ENCODE peak calls at places on chromosomes 2 and 18, in four cellular contexts. One of them, this sample, is unnamed.

GRCh38 chr2:129884221-129884786 is 95.2 kb upstream of the RAB6C start:
- DNase-seq in GM12878: no peak
- DNase-seq in H1: no peak
- DNase-seq in HCT116: no peak
- DNase-seq in this sample: no peak

GRCh38 chr18:73980289-73980979 is 167.2 kb downstream of the FBXO15 start:
- DNase-seq in GM12878: no peak
- DNase-seq in H1: peak
- DNase-seq in HCT116: peak
- DNase-seq in this sample: peak

GRCh38 chr2:69594341-69594740 is 49.2 kb downstream of the AAK1 start:
- DNase-seq in GM12878: no peak
- DNase-seq in H1: no peak
- DNase-seq in HCT116: no peak
- DNase-seq in this sample: no peak

GRCh38 chr2:21001988-21002813 is 41.7 kb downstream of the APOB start:
- DNase-seq in GM12878: no peak
- DNase-seq in H1: no peak
- DNase-seq in HCT116: no peak
- DNase-seq in this sample: no peak

GRCh38 chr2:46299365-46300263 is 2.4 kb downstream of the EPAS1 start:
- DNase-seq in GM12878: no peak
- DNase-seq in H1: peak
- DNase-seq in HCT116: no peak
- DNase-seq in this sample: peak

GRCh38 chr18:26468931-26469340 is 79.4 kb downstream of the KCTD1 start:
- DNase-seq in GM12878: no peak
- DNase-seq in H1: peak
- DNase-seq in HCT116: no peak
- DNase-seq in this sample: no peak

GRCh38 chr2:177598321-177598922 is 205.8 kb downstream of the AGPS start:
- DNase-seq in GM12878: no peak
- DNase-seq in H1: no peak
- DNase-seq in HCT116: no peak
- DNase-seq in this sample: no peak

GRCh38 chr2:191479680-191480023 is 198.3 kb upstream of the NABP1 start:
- DNase-seq in GM12878: peak
- DNase-seq in H1: no peak
- DNase-seq in HCT116: no peak
- DNase-seq in this sample: no peak

GRCh38 chr2:23268467-23269263 is 116.3 kb upstream of the KLHL29 start:
- DNase-seq in GM12878: no peak
- DNase-seq in H1: no peak
- DNase-seq in HCT116: no peak
- DNase-seq in this sample: no peak

GRCh38 chr2:105873721-105874120 is 129.0 kb downstream of the NCK2 start:
- DNase-seq in GM12878: peak
- DNase-seq in H1: no peak
- DNase-seq in HCT116: no peak
- DNase-seq in this sample: no peak

GRCh38 chr2:231260442-231260841 is 62.0 kb downstream of the ARMC9 start:
- DNase-seq in GM12878: no peak
- DNase-seq in H1: no peak
- DNase-seq in HCT116: no peak
- DNase-seq in this sample: no peak

GRCh38 chr2:9800975-9801723 is 42.1 kb upstream of the TAF1B start:
- DNase-seq in GM12878: no peak
- DNase-seq in H1: no peak
- DNase-seq in HCT116: no peak
- DNase-seq in this sample: no peak

GRCh38 chr18:45521777-45522176 is 93.5 kb upstream of the SLC14A2 start:
- DNase-seq in GM12878: no peak
- DNase-seq in H1: no peak
- DNase-seq in HCT116: no peak
- DNase-seq in this sample: no peak

GRCh38 chr2:189350515-189351209 is 90.6 kb upstream of the WDR75 start:
- DNase-seq in GM12878: no peak
- DNase-seq in H1: no peak
- DNase-seq in HCT116: no peak
- DNase-seq in this sample: no peak

GRCh38 chr18:75489493-75490190 is 62.1 kb upstream of the SMIM21 start:
- DNase-seq in GM12878: no peak
- DNase-seq in H1: no peak
- DNase-seq in HCT116: peak
- DNase-seq in this sample: no peak

GRCh38 chr2:100484390-100484789 is 14.1 kb downstream of the NMS start:
- DNase-seq in GM12878: no peak
- DNase-seq in H1: no peak
- DNase-seq in HCT116: no peak
- DNase-seq in this sample: no peak

GRCh38 chr18:43001821-43002220 is 113.7 kb downstream of the RIT2 start:
- DNase-seq in GM12878: no peak
- DNase-seq in H1: no peak
- DNase-seq in HCT116: no peak
- DNase-seq in this sample: no peak

GRCh38 chr18:30775629-30776028 is 266.9 kb downstream of the DSC3 start:
- DNase-seq in GM12878: no peak
- DNase-seq in H1: no peak
- DNase-seq in HCT116: no peak
- DNase-seq in this sample: no peak

GRCh38 chr2:290090-290722 is 2.3 kb upstream of the ALKAL2 start:
- DNase-seq in GM12878: no peak
- DNase-seq in H1: peak
- DNase-seq in HCT116: no peak
- DNase-seq in this sample: peak

GRCh38 chr2:206800501-206801416 is 35.4 kb downstream of the FASTKD2 start:
- DNase-seq in GM12878: no peak
- DNase-seq in H1: peak
- DNase-seq in HCT116: peak
- DNase-seq in this sample: peak

GRCh38 chr2:152822669-152823068 is 104.2 kb downstream of the ARL6IP6 start:
- DNase-seq in GM12878: no peak
- DNase-seq in H1: no peak
- DNase-seq in HCT116: no peak
- DNase-seq in this sample: no peak

GRCh38 chr18:46051731-46052461 is 20.2 kb downstream of the PSTPIP2 start:
- DNase-seq in GM12878: no peak
- DNase-seq in H1: peak
- DNase-seq in HCT116: no peak
- DNase-seq in this sample: no peak

GRCh38 chr2:140353541-140353940 is 1573.4 kb upstream of the NXPH2 start:
- DNase-seq in GM12878: no peak
- DNase-seq in H1: no peak
- DNase-seq in HCT116: no peak
- DNase-seq in this sample: peak

GRCh38 chr2:234003972-234004617 is 46.4 kb upstream of the SPP2 start:
- DNase-seq in GM12878: no peak
- DNase-seq in H1: no peak
- DNase-seq in HCT116: peak
- DNase-seq in this sample: no peak

GRCh38 chr2:208025814-208026184 is 472 bp upstream of the PLEKHM3 start:
- DNase-seq in GM12878: no peak
- DNase-seq in H1: no peak
- DNase-seq in HCT116: no peak
- DNase-seq in this sample: no peak

GRCh38 chr2:37156071-37156856 is 516 bp downstream of the EIF2AK2 start:
- DNase-seq in GM12878: no peak
- DNase-seq in H1: peak
- DNase-seq in HCT116: peak
- DNase-seq in this sample: peak

DNA sequence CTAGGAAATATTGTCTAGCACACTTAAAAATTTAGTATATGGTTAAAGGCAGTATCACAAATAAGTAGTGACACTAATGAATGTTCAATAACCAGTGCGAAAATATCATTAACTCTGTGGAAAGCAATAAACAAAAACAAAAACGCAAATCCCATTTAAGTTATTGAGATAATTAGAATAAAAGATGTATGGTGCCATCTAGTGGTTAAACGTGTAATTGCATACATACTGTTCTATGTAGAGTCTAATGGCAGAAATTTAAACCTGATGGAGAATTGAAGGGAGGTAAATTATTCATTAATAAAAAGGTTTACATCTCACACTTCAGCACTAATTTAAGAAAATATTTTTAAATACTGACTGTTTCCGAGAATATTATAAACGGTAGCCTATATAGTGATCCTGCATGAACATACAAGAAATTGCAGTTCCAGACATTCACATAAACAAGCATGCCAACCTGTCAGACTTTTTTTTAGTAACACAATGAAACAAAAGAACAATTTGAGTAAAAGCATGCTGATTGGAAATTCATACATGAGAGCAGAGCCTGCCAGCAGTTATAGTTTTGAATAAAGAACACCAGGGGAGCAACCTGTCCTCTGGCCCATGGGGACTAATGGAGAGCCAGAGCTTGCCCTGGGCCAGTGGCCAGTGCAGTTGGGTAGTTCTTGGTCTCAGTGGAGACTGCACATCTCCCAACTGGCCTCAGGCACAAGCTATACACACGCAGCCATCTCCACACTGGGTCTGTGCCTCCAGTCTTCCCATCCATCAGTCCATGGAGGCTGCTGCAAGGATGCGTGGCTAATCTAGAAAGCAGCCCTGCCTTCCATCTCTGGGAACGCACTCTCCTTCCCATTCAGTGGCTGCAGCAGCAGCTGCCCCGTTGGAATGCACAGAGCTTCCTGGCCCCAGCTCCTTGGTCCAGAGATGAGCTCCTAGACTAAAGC is 28.0 kb downstream of the GCG start:
- DNase-seq in GM12878: peak
- DNase-seq in H1: no peak
- DNase-seq in HCT116: peak
- DNase-seq in this sample: peak
- TF ChIP-seq JUND in GM12878: no peak
- TF ChIP-seq JUND in H1: no peak
- TF ChIP-seq JUND in HCT116: no peak
- TF ChIP-seq JUND in this sample: no peak

DNA sequence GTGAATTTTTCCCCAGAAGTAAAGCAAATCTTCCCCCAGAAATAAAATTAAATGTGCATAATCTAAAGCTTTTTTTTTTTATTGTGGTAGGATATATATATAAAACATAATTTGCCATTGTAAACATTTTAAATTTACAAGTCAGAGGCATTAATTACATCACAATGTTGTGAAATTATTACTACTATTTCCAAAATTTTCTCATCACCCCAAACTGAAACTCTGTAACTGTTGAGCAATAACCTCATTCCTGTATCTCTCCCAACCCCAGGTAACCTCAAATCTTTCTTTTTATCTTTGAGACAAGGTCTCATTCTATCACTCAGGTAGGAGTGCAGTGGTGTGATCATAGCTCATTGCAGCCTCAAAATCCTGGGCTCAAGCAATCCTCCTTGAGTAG is 11.2 kb downstream of the MRPL19 start:
- DNase-seq in GM12878: no peak
- DNase-seq in H1: no peak
- DNase-seq in HCT116: no peak
- DNase-seq in this sample: no peak
- TF ChIP-seq JUND in GM12878: no peak
- TF ChIP-seq JUND in H1: no peak
- TF ChIP-seq JUND in HCT116: no peak
- TF ChIP-seq JUND in this sample: no peak

GRCh38 chr2:217933326-217933993 is 69.3 kb downstream of the TNS1 start:
- DNase-seq in GM12878: no peak
- DNase-seq in H1: no peak
- DNase-seq in HCT116: no peak
- DNase-seq in this sample: no peak

GRCh38 chr2:217932661-217933325 is 70.0 kb downstream of the TNS1 start:
- DNase-seq in GM12878: no peak
- DNase-seq in H1: no peak
- DNase-seq in HCT116: no peak
- DNase-seq in this sample: no peak

GRCh38 chr2:217935245-217935879 is 67.4 kb downstream of the TNS1 start:
- DNase-seq in GM12878: no peak
- DNase-seq in H1: no peak
- DNase-seq in HCT116: no peak
- DNase-seq in this sample: no peak

GRCh38 chr2:217935901-217936684 is 66.7 kb downstream of the TNS1 start:
- DNase-seq in GM12878: no peak
- DNase-seq in H1: no peak
- DNase-seq in HCT116: no peak
- DNase-seq in this sample: no peak

DNA sequence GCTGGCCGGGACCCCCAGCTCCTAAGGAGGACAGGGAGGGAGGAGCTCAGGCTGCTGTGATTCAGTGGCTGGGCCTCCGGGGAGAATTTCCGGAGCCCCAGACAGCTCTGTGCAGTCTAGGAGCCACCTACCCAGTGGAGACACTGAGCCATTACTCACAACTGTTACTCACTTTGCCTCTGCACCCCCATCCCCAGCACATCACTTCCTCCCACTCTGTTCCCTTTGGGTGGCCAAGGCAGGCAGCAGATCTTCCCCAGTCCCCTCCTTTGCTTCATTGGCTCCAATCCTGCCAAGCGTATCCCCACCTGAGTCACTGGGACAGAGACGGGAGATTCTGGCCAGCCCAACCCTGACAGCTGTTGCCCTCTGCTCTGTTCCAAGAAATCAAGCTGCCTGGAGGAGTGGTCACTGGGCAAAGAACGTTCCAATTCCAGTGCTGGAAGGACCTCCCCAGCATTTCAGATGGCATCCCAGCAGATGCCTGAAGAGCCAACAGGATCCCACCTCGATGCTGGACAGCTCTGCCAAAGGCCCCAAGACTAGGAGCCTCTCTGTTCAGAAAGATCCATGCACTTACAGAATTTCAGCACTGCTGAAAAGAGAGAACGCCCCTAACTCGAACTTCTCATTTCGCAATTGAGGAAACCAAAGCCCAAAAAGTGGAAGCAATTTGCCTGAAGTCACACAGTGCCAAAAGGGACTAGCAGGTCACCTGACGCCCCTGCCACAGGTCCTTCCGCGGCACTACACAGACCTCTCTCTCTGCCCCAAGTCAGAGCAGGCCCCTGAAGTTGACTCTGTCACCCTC is 68.3 kb downstream of the TNS1 start:
- DNase-seq in GM12878: no peak
- DNase-seq in H1: no peak
- DNase-seq in HCT116: no peak
- DNase-seq in this sample: no peak
- TF ChIP-seq JUND in GM12878: no peak
- TF ChIP-seq JUND in H1: no peak
- TF ChIP-seq JUND in HCT116: no peak
- TF ChIP-seq JUND in this sample: no peak

DNA sequence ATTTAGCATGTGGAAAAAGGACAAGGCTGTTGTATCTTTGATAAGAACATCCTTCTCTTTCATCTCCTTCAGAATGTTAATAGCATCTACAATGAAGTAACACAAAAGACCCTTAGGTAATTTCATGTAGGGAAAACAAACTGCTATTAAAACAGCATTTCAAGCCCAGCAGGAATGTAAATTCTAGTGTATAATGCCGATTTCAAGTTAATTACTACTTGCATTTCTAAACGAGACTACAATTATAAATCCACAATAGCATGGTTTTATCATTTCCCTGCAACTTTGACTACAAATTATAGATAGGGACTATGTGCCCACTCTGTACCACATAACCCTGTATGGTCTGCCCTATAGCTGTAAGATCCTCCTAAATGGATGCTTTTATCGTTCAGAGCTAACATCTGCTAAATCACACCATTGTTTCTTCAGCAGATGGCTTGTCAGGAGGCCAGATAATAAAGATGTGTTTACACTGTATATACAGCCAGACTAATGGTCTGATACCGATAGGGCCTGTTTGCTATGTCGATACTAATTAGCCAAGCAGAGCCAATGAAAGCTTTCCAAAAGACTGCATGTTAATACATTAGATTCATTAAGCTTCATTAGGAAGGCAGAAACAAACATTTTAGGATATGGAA is 51.9 kb downstream of the LRPPRC start:
- DNase-seq in GM12878: no peak
- DNase-seq in H1: no peak
- DNase-seq in HCT116: no peak
- DNase-seq in this sample: no peak
- TF ChIP-seq JUND in GM12878: no peak
- TF ChIP-seq JUND in H1: no peak
- TF ChIP-seq JUND in HCT116: no peak
- TF ChIP-seq JUND in this sample: no peak